ENCODE peak calls at places on chromosomes 1 and 21, in eight cellular contexts. O is HFFc6; E is naive B cell; D is stimulated activated naive CD4-positive, alpha-beta T cell; P is LoVo; S is fibroblast of lung; Q is hepatocyte; U is left colon. Y is an unnamed sample.

GRCh38 chr1:109197163-109198042 is 16.3 kb upstream of the SARS1 start:
- DNase-seq in U (no peak), D (no peak), E (no peak), O (peak), P (peak), S (peak), Q (peak), Y (peak)

GRCh38 chr1:29195875-29196274 is 14.2 kb upstream of the SRSF4 start:
- DNase-seq in D (no peak), P (no peak), S (peak), E (no peak), U (no peak), O (no peak), Q (no peak), Y (no peak)

GRCh38 chr1:30615076-30615795 is 108.1 kb downstream of the MATN1 start:
- DNase-seq in Q (no peak), D (no peak), S (no peak), P (no peak), U (no peak), E (no peak), O (no peak), Y (no peak)

GRCh38 chr1:202656951-202657646 is 53.2 kb downstream of the SYT2 start:
- DNase-seq in S (peak), D (no peak), Q (peak), E (no peak), U (no peak), P (no peak), O (peak), Y (no peak)

GRCh38 chr1:54125671-54126070 is 27.1 kb downstream of the CDCP2 start:
- DNase-seq in O (no peak), E (no peak), D (no peak), P (peak), U (peak), S (no peak), Q (peak), Y (no peak)

GRCh38 chr21:31530918-31531705 is 128.4 kb upstream of the SOD1 start:
- DNase-seq in U (peak), E (no peak), P (peak), S (no peak), D (no peak), Q (peak), O (no peak), Y (peak)

GRCh38 chr1:53361541-53361961 is 33.7 kb upstream of the LRP8 start:
- DNase-seq in Q (no peak), O (no peak), E (no peak), D (no peak), P (no peak), S (no peak), U (no peak), Y (no peak)

GRCh38 chr1:65791396-65791795 is 1.3 kb upstream of the PDE4B start:
- DNase-seq in E (no peak), S (no peak), U (no peak), Q (no peak), O (no peak), D (no peak), P (no peak), Y (no peak)

GRCh38 chr1:78560811-78561210 is 59.4 kb upstream of the IFI44L start:
- DNase-seq in U (no peak), S (no peak), Q (no peak), P (no peak), O (no peak), E (no peak), D (no peak), Y (no peak)

GRCh38 chr1:26838474-26839338 is 12.2 kb downstream of the ZDHHC18 start:
- DNase-seq in E (no peak), P (no peak), S (no peak), U (peak), D (no peak), Q (no peak), O (no peak), Y (no peak)

Y was measured in astrocyte of the cerebellum.